ENCODE peak calls at places on chromosomes 5 and 9, in ten cellular contexts. X is breast epithelium, H is A549, Q is PC-3, D is GM23338, M is heart left ventricle, K is psoas muscle, I is mammary epithelial cell, E is endodermal cell, R is tibial artery. Z is an unnamed sample. For H3K4me1, the result is how much of the 10 kb centered on the place peaks cover.

GRCh38 chr5:115818821-115819220 is 2.4 kb upstream of the CDO1 start:
- DNase-seq in E (no peak), K (no peak), M (no peak), Q (no peak), I (no peak), R (no peak), X (no peak), D (no peak), H (no peak), Z (no peak)

GRCh38 chr9:130635721-130636647 is 28.4 kb upstream of the PRDM12 start:
- DNase-seq in E (no peak), Q (no peak), K (no peak), R (no peak), M (no peak), H (no peak), D (no peak), I (no peak), X (no peak), Z (no peak)

GRCh38 chr9:113973226-113973625 is 97.1 kb downstream of the ZNF618 start:
- DNase-seq in R (no peak), K (no peak), H (no peak), X (no peak), Q (no peak), E (no peak), M (no peak), I (no peak), D (no peak), Z (no peak)

GRCh38 chr5:75717082-75717922 is at the start of gene POC5:
- DNase-seq in H (peak), D (peak), X (peak), Q (peak), M (peak), K (peak), I (peak), R (peak), E (peak), Z (peak)

GRCh38 chr9:70514273-70514672 is 99.8 kb upstream of the KLF9 start:
- DNase-seq in R (no peak), Q (no peak), K (no peak), D (no peak), H (no peak), I (no peak), E (no peak), M (no peak), X (no peak), Z (no peak)

GRCh38 chr5:31581498-31582099 is 49.5 kb downstream of the C5orf22 start:
- DNase-seq in D (peak), H (peak), K (no peak), M (no peak), E (no peak), I (peak), R (no peak), X (no peak), Q (peak), Z (no peak)

GRCh38 chr5:79547982-79548381 is 34.0 kb upstream of the HOMER1 start:
- DNase-seq in X (no peak), I (peak), Q (peak), R (no peak), M (no peak), H (no peak), K (no peak), E (no peak), D (no peak), Z (no peak)

GRCh38 chr9:116806075-116806474 is 119.0 kb downstream of the TRIM32 start:
- DNase-seq in M (no peak), R (no peak), D (peak), K (no peak), X (no peak), I (peak), Q (peak), E (peak), H (peak), Z (no peak)

GRCh38 chr5:88190106-88190834 is 78.4 kb downstream of the TMEM161B start:
- DNase-seq in K (no peak), I (no peak), H (peak), M (no peak), D (peak), Q (peak), E (no peak), X (no peak), R (no peak), Z (no peak)

GRCh38 chr5:59093329-59093728 is 510.5 kb downstream of the RAB3C start:
- DNase-seq in E (no peak), R (no peak), I (no peak), M (no peak), H (peak), Q (no peak), D (no peak), X (no peak), K (no peak), Z (no peak)

GRCh38 chr5:142293486-142293885 is 31.3 kb downstream of the SPRY4 start:
- DNase-seq in R (no peak), D (no peak), E (peak), Q (peak), X (no peak), K (no peak), H (no peak), I (peak), M (no peak), Z (no peak)

GRCh38 chr9:72983512-72984021 is 30.7 kb upstream of the ALDH1A1 start:
- DNase-seq in H (peak), I (no peak), Q (no peak), X (no peak), E (no peak), M (no peak), K (no peak), D (no peak), R (no peak), Z (no peak)

GRCh38 chr5:35854248-35854647 is 2.4 kb upstream of the IL7R start:
- DNase-seq in X (no peak), R (no peak), M (no peak), Q (no peak), K (no peak), D (no peak), H (no peak), E (no peak), I (no peak), Z (no peak)

GRCh38 chr5:98786178-98786853 is 12.9 kb downstream of the RGMB start:
- DNase-seq in D (no peak), R (no peak), K (no peak), H (no peak), E (no peak), Q (peak), X (no peak), M (no peak), I (no peak), Z (no peak)

GRCh38 chr9:84331119-84331791 is 9.3 kb downstream of the SLC28A3 start:
- DNase-seq in K (no peak), E (no peak), Q (peak), X (no peak), M (no peak), I (peak), D (peak), H (no peak), R (no peak), Z (no peak)

DNA sequence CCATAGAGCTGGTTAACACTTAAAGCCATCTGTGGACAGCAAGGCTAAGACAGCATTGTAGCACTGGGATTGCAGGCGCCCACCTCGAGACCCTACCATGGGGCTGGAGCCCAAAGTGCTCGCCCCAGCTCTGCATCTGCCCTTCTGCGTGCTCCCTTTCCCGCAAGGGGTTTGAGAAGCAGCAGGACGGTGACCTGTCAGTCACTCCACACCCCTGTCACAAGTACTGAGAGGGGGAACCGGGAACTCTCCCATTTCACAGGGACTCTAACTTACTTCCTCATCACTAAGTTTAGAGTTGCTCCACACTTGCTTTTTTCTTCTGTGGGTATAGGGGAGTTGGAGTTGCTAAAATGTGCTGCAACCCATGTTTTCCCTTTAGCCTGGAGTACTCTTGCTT is 273.2 kb downstream of the SMARCA2 start:
- DNase-seq in H (no peak), E (peak), K (no peak), R (no peak), I (no peak), Q (no peak), D (no peak), X (no peak), M (no peak), Z (no peak)
- H3K4me1 ChIP-seq in H (under half), E (under half), K (under half), R (under half), I (under half), Q (under half), D (under half), X (under half), M (under half), Z (under half)

GRCh38 chr5:92665506-92665905 is 915.5 kb downstream of the NR2F1-AS1 start:
- DNase-seq in K (no peak), E (no peak), D (no peak), H (no peak), Q (no peak), X (no peak), R (no peak), I (no peak), M (no peak), Z (no peak)

GRCh38 chr5:92659246-92659645 is 921.8 kb downstream of the NR2F1-AS1 start:
- DNase-seq in X (no peak), D (no peak), Q (no peak), M (no peak), E (no peak), R (no peak), I (no peak), H (no peak), K (no peak), Z (no peak)

DNA sequence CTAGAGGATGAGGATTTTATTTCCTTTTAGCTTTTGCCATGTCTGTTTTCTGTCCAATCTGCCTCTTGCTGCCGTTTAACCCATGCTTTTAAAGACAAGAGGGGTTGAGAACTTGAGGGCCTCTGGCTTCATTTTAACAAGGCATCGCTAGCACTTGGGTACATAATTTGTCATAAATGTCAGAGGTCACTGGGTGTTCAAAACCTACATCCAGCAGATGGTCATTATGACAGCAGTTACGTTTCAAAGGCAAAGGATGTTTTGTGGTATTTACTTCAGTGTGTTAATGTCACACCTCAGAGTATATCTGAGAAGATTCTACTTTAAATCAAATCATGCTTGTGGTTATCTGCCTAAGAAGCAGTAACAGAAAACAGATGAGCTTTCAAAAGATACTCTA is 918.3 kb downstream of the NR2F1-AS1 start:
- DNase-seq in E (no peak), M (no peak), R (no peak), Q (no peak), D (no peak), H (no peak), I (no peak), X (no peak), K (no peak), Z (no peak)
- H3K27ac ChIP-seq in E (no peak), M (no peak), R (no peak), Q (no peak), D (no peak), H (no peak), I (no peak), X (no peak), K (no peak), Z (no peak)

GRCh38 chr5:177474094-177474493 is 660 bp upstream of the DBN1 start:
- DNase-seq in R (no peak), H (no peak), D (no peak), X (no peak), K (no peak), Q (no peak), E (peak), M (no peak), I (no peak), Z (no peak)

GRCh38 chr5:177474845-177475562 is 1.6 kb upstream of the DBN1 start:
- DNase-seq in M (no peak), D (no peak), Q (no peak), H (no peak), K (no peak), R (no peak), I (no peak), X (no peak), E (no peak), Z (no peak)

GRCh38 chr5:177472460-177473441 is 683 bp downstream of the DBN1 start:
- DNase-seq in Q (peak), D (peak), R (no peak), M (no peak), X (no peak), K (peak), H (no peak), I (no peak), E (peak), Z (no peak)

GRCh38 chr5:177471610-177472356 is 1.7 kb downstream of the DBN1 start:
- DNase-seq in X (no peak), E (peak), R (peak), I (no peak), K (peak), H (no peak), D (no peak), M (no peak), Q (no peak), Z (peak)

GRCh38 chr5:177473461-177473991 is at the start of gene DBN1:
- DNase-seq in E (peak), H (peak), M (no peak), R (no peak), K (peak), X (no peak), D (peak), Q (peak), I (no peak), Z (no peak)
- TF ChIP-seq CTCF in E (no peak), H (no peak), M (no peak), R (no peak), K (no peak), X (no peak), D (no peak), Q (no peak), I (no peak), Z (no peak)

GRCh38 chr5:158769079-158769478 is 330.6 kb downstream of the EBF1 start:
- DNase-seq in H (no peak), X (no peak), D (no peak), E (no peak), I (no peak), Q (no peak), R (no peak), M (no peak), K (no peak), Z (no peak)
- H3K4me1 ChIP-seq in H (under half), X (under half), D (under half), E (under half), I (under half), Q (under half), R (under half), M (under half), K (under half), Z (under half)

GRCh38 chr9:109771084-109771483 is 8.9 kb upstream of the PALM2AKAP2 start:
- DNase-seq in R (no peak), M (no peak), Q (peak), K (no peak), D (peak), E (peak), H (no peak), X (no peak), I (no peak), Z (no peak)

GRCh38 chr9:109769250-109769649 is 10.7 kb upstream of the PALM2AKAP2 start:
- DNase-seq in Q (no peak), X (no peak), E (no peak), R (no peak), K (no peak), D (no peak), I (no peak), H (no peak), M (no peak), Z (no peak)

GRCh38 chr9:109775516-109775915 is 4.5 kb upstream of the PALM2AKAP2 start:
- DNase-seq in M (no peak), H (no peak), R (no peak), X (no peak), K (no peak), E (no peak), D (no peak), I (peak), Q (no peak), Z (no peak)

GRCh38 chr9:109767814-109768213 is 12.2 kb upstream of the PALM2AKAP2 start:
- DNase-seq in D (no peak), M (no peak), K (no peak), Q (no peak), E (no peak), R (no peak), X (no peak), I (no peak), H (no peak), Z (no peak)

DNA sequence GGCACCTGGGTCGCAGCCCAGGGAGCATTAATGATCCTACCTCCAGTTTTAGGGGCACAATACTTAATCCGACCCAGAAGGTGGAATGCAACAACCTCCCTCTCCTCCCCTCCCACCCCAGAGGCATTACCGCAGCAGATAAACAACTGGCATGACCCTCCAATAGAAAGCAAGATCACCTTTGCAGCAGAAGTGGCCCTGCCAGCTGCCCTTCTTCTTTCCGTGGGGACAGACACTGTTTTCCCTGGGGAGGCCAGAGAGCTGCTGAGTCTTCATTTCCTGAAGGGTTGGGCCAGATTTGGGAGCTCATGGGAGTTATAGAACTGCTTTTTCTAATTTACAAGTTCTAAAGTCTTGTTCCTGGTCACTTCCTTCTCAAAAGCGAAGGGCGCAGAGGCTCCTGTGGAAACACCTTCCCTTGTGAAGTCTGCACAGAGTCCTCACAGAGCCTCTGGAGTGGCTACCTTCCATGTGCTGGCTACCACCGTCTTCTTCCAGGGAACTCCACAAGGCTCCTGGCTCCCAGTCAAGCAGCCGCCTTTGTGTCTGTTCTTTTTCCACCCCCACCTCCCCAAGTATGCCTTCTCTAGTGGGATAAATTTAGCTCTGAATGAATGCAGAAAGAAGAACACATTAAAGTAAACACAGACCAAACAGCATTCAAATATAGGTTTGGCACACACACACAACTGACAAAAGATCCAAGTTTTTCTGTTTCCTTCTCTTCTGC is 8.0 kb upstream of the PALM2AKAP2 start:
- DNase-seq in R (no peak), E (peak), X (no peak), H (no peak), I (no peak), K (no peak), M (peak), Q (no peak), D (no peak), Z (no peak)
- H3K27ac ChIP-seq in R (no peak), E (no peak), X (no peak), H (no peak), I (no peak), K (no peak), M (no peak), Q (no peak), D (no peak), Z (no peak)

DNA sequence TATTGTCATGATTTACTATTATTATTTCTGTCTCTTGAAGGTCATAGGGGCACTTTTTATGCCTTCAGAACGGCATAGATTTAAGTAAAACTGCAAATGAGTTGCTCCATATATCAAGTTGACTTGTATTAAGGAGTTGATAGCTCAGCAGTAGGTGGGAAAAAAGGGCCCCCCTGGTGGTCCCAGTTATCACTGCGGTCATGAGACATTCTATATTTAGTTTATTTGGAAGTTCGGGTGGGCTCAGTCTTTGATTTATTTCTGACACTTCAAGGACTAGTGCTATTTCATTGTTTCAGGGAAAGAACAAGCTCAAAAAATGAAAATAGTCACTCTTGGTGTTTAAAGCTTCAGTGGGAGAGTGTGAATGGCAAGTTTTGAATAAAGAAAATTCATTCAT is 159.3 kb downstream of the SLC24A2 start:
- DNase-seq in M (no peak), E (peak), X (no peak), Q (no peak), H (no peak), R (no peak), I (no peak), K (no peak), D (peak), Z (no peak)
- TF ChIP-seq CTCF in M (no peak), E (peak), X (no peak), Q (no peak), H (no peak), R (no peak), I (no peak), K (no peak), D (peak), Z (no peak)

DNA sequence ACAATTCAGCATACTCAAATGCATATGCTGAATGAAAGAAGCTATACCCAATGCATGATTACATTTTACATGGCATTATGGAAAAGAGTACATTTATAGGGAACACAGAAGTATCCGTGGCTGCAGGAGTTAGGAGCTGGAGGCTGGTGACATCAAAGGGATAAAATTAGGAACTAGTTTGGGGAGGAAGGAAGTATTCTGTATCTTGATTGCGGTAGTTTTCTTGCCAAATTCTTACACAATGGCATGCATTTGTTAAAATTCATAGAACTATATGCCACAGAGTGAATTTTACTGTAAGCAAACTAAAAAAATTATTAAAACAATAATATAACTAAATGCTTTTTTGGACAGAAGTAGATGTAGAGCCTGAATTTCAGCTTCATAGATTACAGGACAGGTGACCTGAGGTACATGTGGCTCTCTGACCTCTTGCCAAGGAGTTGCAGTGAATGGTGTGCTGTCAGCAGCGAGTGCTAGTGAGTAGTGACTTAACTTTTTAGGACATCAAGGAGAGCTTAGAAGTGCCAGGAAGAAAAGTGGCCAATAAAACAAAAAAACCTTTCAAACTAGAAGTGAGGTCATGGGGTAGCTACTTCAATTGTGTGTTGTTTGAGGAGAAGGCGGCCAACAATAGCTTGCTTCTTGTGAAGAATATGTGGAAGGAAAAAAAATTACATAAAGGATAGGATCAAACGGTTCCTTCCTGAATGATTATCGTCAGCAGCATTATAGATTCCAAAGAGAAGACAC is 514.9 kb upstream of the CLINT1 start:
- DNase-seq in X (no peak), M (no peak), D (no peak), E (no peak), H (no peak), K (no peak), R (no peak), Q (no peak), I (no peak), Z (no peak)
- H3K4me1 ChIP-seq in X (under half), M (under half), D (under half), E (under half), H (under half), K (under half), R (under half), Q (under half), I (under half), Z (under half)

GRCh38 chr5:17243287-17244063 is 26.0 kb downstream of the BASP1 start:
- DNase-seq in I (no peak), H (no peak), X (no peak), D (no peak), R (no peak), E (no peak), M (no peak), Q (no peak), K (no peak), Z (no peak)
- H3K27ac ChIP-seq in I (no peak), H (peak), X (no peak), D (no peak), R (no peak), E (no peak), M (no peak), Q (no peak), K (no peak), Z (no peak)

GRCh38 chr9:68619056-68619455 is 78.4 kb upstream of the TMEM252 start:
- DNase-seq in M (no peak), K (no peak), Q (no peak), D (no peak), E (no peak), R (no peak), H (no peak), I (no peak), X (no peak), Z (no peak)
- TF ChIP-seq CTCF in M (no peak), K (no peak), Q (no peak), D (no peak), E (no peak), R (no peak), H (no peak), I (no peak), X (no peak), Z (no peak)